ENCODE peak calls at places on chromosome 9, in four cellular contexts. K, A, U and W are unnamed samples.

GRCh38 chr9:129208191-129209091 is 30.4 kb upstream of the IER5L start:
- DNase-seq in K (no peak), A (peak; percentile 93), U (peak; percentile 85), W (no peak)

GRCh38 chr9:121561385-121562222 is 62.0 kb upstream of the GGTA1 start:
- DNase-seq in K (no peak), A (no peak), U (no peak), W (peak; percentile 42)

GRCh38 chr9:6944093-6944551 is 186.3 kb downstream of the KDM4C start:
- DNase-seq in K (no peak), A (no peak), U (no peak), W (peak; percentile 40)

GRCh38 chr9:85900504-85901201 is 40.3 kb upstream of the NAA35 start:
- DNase-seq in K (peak; percentile 15), A (peak; percentile 63), U (peak; percentile 90), W (peak; percentile 47)

GRCh38 chr9:35294066-35294465 is 132.3 kb downstream of the UNC13B start:
- DNase-seq in K (peak; percentile 52), A (no peak), U (no peak), W (no peak)

GRCh38 chr9:33161589-33162132 is 5.5 kb downstream of the B4GALT1 start:
- DNase-seq in K (no peak), A (no peak), U (no peak), W (no peak)

GRCh38 chr9:128684325-128685021 is 4.5 kb upstream of the SET start:
- DNase-seq in K (peak; percentile 63), A (peak; percentile 87), U (peak; percentile 78), W (peak; percentile 79)

GRCh38 chr9:76996700-76997099 is 22.8 kb upstream of the FOXB2 start:
- DNase-seq in K (peak; percentile 17), A (peak; percentile 78), U (peak; percentile 68), W (peak; percentile 30)

GRCh38 chr9:108687360-108687981 is 168.3 kb downstream of the ACTL7B start:
- DNase-seq in K (no peak), A (no peak), U (no peak), W (peak; percentile 71)

GRCh38 chr9:87178353-87178752 is 231.0 kb upstream of the GAS1 start:
- DNase-seq in K (no peak), A (no peak), U (no peak), W (no peak)
- H2BK12ac ChIP-seq in K (no peak overlapping the region), A (no peak overlapping the region), U (no peak overlapping the region), W (no peak overlapping the region)

DNA sequence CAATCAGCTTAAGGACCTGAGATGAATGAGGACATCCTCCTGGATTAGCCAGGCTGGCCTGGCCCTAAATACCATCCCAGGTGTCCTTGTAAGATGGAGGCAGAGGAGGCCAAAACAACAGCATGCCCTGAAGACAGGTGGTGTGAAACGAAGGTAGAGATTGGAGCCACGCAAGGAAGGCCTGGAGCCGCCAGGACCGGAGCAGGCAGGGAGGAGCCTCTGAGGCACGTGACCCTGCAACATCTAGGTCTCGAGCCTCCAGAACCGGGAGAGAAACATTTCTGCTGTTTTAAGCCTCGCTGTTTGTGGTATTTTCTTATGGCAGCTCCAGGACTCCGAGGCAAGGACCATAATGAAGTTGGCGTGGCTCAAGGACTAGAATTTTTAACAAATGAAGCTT is 9.7 kb upstream of the COL5A1 start:
- DNase-seq in K (no peak), A (peak; percentile 20), U (no peak), W (no peak)
- H3K79me1 ChIP-seq in K (no peaks in the 10 kb centered on the region), A (no peaks in the 10 kb centered on the region), U (no peaks in the 10 kb centered on the region), W (no peaks in the 10 kb centered on the region)

GRCh38 chr9:136599811-136600660 is 54.2 kb upstream of the NOTCH1 start:
- DNase-seq in K (no peak), A (no peak), U (no peak), W (no peak)
- H3K14ac ChIP-seq in K (peak overlapping the region; percentile 75), A (no peak overlapping the region), U (no peak overlapping the region), W (peak overlapping the region; percentile 92)

DNA sequence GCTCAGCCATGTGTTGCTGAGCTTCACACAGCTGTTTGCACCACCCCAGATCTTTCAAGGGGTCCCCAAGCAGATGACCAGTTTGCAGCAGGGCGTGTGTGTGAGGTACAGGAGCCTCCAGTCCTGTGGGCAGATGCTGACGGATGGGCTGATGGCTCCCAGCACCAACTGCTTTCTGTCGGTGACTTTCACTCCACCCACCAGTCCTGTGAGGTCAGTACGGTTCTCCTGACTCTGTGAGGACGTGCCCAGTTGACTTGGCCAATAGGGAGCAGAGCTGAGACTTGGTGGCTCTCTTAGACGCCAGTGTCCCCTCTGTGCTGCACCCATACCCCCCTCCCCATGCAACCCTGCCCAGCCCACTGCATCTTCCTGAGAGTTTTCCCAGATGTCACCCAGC is 19.7 kb downstream of the COL5A1 start:
- DNase-seq in K (no peak), A (no peak), U (no peak), W (peak; percentile 58)
- H2BK12ac ChIP-seq in K (no peak overlapping the region), A (no peak overlapping the region), U (no peak overlapping the region), W (peak overlapping the region; percentile 64)

GRCh38 chr9:126154869-126155268 is 171.8 kb upstream of the MVB12B start:
- DNase-seq in K (no peak), A (no peak), U (no peak), W (no peak)

GRCh38 chr9:126152622-126153362 is 173.8 kb upstream of the MVB12B start:
- DNase-seq in K (no peak), A (no peak), U (no peak), W (no peak)

GRCh38 chr9:126151671-126152050 is 175.0 kb upstream of the MVB12B start:
- DNase-seq in K (no peak), A (peak; percentile 24), U (no peak), W (peak; percentile 15)

GRCh38 chr9:126154182-126154827 is 172.3 kb upstream of the MVB12B start:
- DNase-seq in K (no peak), A (no peak), U (no peak), W (no peak)

DNA sequence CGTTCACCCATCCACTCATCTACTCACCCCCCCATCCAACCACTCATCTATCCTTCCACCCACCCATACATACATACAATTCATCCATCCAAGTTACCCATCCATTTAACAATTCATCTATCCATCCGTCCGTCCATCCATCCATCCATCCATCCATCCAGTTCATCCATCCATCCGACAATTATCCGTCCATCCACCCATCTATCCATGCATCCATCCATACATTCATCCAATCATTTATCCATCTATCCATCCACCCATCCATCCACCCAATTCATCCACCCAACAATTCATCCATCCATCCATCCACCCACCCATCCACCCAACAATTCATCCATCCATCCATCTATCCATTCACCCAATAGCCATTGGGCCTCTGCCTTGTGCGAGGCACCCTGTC is 173.2 kb upstream of the MVB12B start:
- DNase-seq in K (no peak), A (no peak), U (no peak), W (no peak)
- H3K79me1 ChIP-seq in K (no peaks in the 10 kb centered on the region), A (no peaks in the 10 kb centered on the region), U (peaks cover 2% of the 10 kb centered on the region), W (no peaks in the 10 kb centered on the region)

DNA sequence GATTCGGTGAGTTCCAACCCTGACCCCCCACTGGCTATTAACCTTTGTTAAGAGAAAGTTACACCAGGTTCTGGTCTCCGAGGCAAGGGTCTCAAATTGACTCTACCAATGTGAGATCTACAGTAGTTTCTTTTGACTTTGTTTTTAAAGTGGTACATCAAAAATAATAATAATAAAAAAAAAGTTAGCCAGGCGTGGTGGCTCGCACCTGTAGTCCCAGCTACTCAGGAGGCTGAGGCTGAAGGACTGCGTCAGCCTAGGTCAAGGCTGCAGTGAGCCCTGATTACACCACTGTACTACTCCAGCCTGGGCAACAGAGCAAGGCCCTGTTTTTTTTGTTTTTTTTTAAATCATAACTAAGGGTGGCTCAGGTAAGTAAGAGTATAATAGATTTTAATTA is 1.0 kb upstream of the KLF9 start:
- DNase-seq in K (no peak), A (no peak), U (no peak), W (no peak)
- H3K14ac ChIP-seq in K (no peak overlapping the region), A (no peak overlapping the region), U (no peak overlapping the region), W (no peak overlapping the region)

GRCh38 chr9:113589890-113590289 is 126.4 kb downstream of the RGS3 start:
- DNase-seq in K (no peak), A (no peak), U (no peak), W (peak; percentile 67)

GRCh38 chr9:113587471-113588031 is 124.0 kb downstream of the RGS3 start:
- DNase-seq in K (no peak), A (peak; percentile 76), U (peak; percentile 73), W (peak; percentile 49)

GRCh38 chr9:113588936-113589335 is 125.4 kb downstream of the RGS3 start:
- DNase-seq in K (no peak), A (no peak), U (no peak), W (no peak)

GRCh38 chr9:113589407-113589806 is 125.9 kb downstream of the RGS3 start:
- DNase-seq in K (no peak), A (no peak), U (no peak), W (no peak)

DNA sequence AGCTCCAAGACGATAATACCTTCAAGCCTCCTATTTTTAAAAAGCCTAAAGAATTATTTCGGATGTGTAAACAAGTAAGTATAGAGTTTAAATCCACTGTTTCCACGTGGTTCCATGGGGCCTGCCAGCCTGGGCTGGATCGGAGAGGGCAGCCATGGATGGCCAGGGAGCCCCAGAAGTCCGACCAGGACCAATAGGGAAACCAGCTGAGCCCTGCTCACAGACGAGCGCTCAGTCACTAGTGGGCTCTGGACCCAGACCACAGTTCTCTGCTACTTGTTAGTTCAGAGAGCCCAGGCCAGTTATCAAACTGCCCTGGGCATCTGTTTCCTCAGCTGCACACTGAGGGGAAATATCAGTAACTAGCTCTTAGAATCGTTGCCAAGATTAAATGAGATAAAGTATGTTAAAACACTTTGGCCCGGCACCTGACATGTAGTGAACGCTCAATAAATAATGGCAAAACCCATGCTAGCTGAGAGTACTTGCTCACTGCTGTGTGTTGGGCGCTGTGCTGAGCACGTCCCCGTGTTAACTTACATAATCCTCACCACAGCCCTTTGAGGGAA is 124.8 kb downstream of the RGS3 start:
- DNase-seq in K (no peak), A (no peak), U (no peak), W (no peak)
- H2BK12ac ChIP-seq in K (no peak overlapping the region), A (no peak overlapping the region), U (no peak overlapping the region), W (no peak overlapping the region)

GRCh38 chr9:113963914-113964739 is 88.0 kb downstream of the ZNF618 start:
- DNase-seq in K (no peak), A (no peak), U (no peak), W (no peak)

GRCh38 chr9:113962391-113962790 is 86.3 kb downstream of the ZNF618 start:
- DNase-seq in K (no peak), A (no peak), U (no peak), W (no peak)

GRCh38 chr9:113963017-113963620 is 87.0 kb downstream of the ZNF618 start:
- DNase-seq in K (peak; percentile 30), A (peak; percentile 67), U (peak; percentile 75), W (peak; percentile 55)

GRCh38 chr9:113966394-113966793 is 90.3 kb downstream of the ZNF618 start:
- DNase-seq in K (no peak), A (no peak), U (no peak), W (no peak)

GRCh38 chr9:113964740-113965095 is 88.6 kb downstream of the ZNF618 start:
- DNase-seq in K (no peak), A (no peak), U (no peak), W (no peak)
- H3K79me1 ChIP-seq in K (peaks cover 7% of the 10 kb centered on the region), A (no peaks in the 10 kb centered on the region), U (no peaks in the 10 kb centered on the region), W (peaks cover 53% of the 10 kb centered on the region)